ENCODE peak calls at places on chromosome X, in five cellular contexts. P, I, G, A and U are unnamed samples.
A peak's percentile ranks its signal among the peaks of the same experiment; 100 is the strongest.

GRCh38 chrX:97021680-97022079 is 138.0 kb downstream of the RPA4 start:
- DNase-seq in P (no peak), I (no peak), G (no peak), A (no peak), U (no peak)

GRCh38 chrX:41333744-41333993 is 293 bp upstream of the DDX3X start:
- DNase-seq in P (peak; percentile 88), I (peak; percentile 81), G (peak; percentile 90), A (no peak), U (peak; percentile 24)

GRCh38 chrX:17470136-17470535 is 95.1 kb downstream of the NHS start:
- DNase-seq in P (no peak), I (no peak), G (no peak), A (no peak), U (no peak)

GRCh38 chrX:39869846-39870601 is 227.7 kb downstream of the BCOR start:
- DNase-seq in P (no peak), I (no peak), G (no peak), A (peak; percentile 68), U (no peak)

GRCh38 chrX:123291623-123292022 is 107.5 kb downstream of the GRIA3 start:
- DNase-seq in P (no peak), I (no peak), G (no peak), A (no peak), U (no peak)

GRCh38 chrX:39226307-39226706 is 425.0 kb downstream of the MID1IP1 start:
- DNase-seq in P (no peak), I (no peak), G (no peak), A (no peak), U (no peak)

GRCh38 chrX:31301203-31301602 is 229.4 kb upstream of the FTHL17 start:
- DNase-seq in P (no peak), I (no peak), G (no peak), A (no peak), U (no peak)

GRCh38 chrX:34654939-34655338 is 2.1 kb downstream of the TMEM47 start:
- DNase-seq in P (no peak), I (no peak), G (no peak), A (no peak), U (no peak)

GRCh38 chrX:33211356-33212254 is at the start of gene DMD:
- DNase-seq in P (no peak), I (no peak), G (no peak), A (no peak), U (no peak)

GRCh38 chrX:22395372-22395771 is 122.7 kb downstream of the CBLL2 start:
- DNase-seq in P (no peak), I (no peak), G (no peak), A (no peak), U (no peak)

GRCh38 chrX:9677098-9677739 is 88.4 kb downstream of the GPR143 start:
- DNase-seq in P (no peak), I (no peak), G (no peak), A (no peak), U (peak; percentile 44)

GRCh38 chrX:122440832-122441231 is 743.2 kb upstream of the GRIA3 start:
- DNase-seq in P (no peak), I (no peak), G (no peak), A (no peak), U (no peak)

GRCh38 chrX:77114501-77114900 is 332.7 kb upstream of the FGF16 start:
- DNase-seq in P (no peak), I (no peak), G (no peak), A (no peak), U (no peak)

GRCh38 chrX:103356897-103357296 is 591 bp downstream of the TCEAL9 start:
- DNase-seq in P (no peak), I (no peak), G (no peak), A (no peak), U (no peak)

GRCh38 chrX:42385730-42386129 is 392.2 kb downstream of the PPP1R2C start:
- DNase-seq in P (no peak), I (no peak), G (no peak), A (no peak), U (no peak)

GRCh38 chrX:139933904-139934303 is 1.1 kb upstream of the ATP11C start:
- DNase-seq in P (no peak), I (no peak), G (no peak), A (no peak), U (no peak)
- H3K27ac ChIP-seq in P (peak overlapping the region; percentile 98), I (peak overlapping the region; percentile 84), G (peak overlapping the region; percentile 82), A (no peak overlapping the region), U (peak overlapping the region; percentile 78)

GRCh38 chrX:153887385-153887784 is 1.4 kb upstream of the L1CAM start:
- DNase-seq in P (no peak), I (no peak), G (no peak), A (no peak), U (no peak)
- H3K27ac ChIP-seq in P (no peak overlapping the region), I (no peak overlapping the region), G (no peak overlapping the region), A (no peak overlapping the region), U (no peak overlapping the region)

DNA sequence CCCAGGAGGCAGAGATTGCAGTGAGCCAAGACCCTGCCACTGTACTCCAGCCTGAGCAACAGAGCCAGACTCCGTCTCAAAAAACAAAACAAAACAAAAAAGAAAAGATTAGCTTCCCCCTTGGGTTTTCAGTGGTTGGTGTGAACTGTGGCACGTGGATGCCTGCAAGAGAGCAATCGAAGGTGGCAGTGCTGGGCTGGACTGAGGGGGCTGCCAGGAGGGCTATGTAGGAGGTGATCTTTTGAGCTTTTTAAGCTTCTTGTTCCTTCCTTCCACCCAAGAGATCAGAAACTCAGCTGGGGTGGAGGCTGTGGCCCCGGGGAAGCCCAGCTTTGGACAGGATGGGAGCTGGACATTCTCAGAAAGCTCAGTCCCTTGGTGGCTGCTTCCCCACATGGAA is 49.6 kb downstream of the PRPS1 start:
- DNase-seq in P (no peak), I (no peak), G (no peak), A (no peak), U (no peak)
- H3K27ac ChIP-seq in P (peak overlapping the region; percentile 99), I (peak overlapping the region; percentile 78), G (no peak overlapping the region), A (peak overlapping the region; percentile 99), U (peak overlapping the region; percentile 89)

DNA sequence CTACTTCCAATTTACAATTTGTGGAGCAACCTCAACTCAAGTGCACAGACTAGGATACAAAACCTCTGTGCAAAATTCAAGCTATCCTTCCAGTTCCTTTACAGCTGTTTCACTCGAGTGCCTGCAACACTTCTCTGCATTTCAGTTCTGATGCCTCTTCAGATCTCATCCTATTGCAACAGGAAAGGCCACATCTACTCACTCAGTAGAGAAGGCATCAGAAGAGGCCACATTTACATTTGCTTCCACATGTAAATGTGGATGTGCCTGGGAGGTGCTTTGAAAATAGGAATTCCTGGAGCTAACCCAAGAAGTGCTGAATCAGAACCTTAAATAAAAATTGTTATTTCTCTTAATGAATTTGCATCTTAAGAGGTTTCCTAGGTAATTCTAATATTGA is 45.8 kb upstream of the SERTM2 start:
- DNase-seq in P (no peak), I (no peak), G (no peak), A (no peak), U (no peak)
- H3K27ac ChIP-seq in P (no peak overlapping the region), I (no peak overlapping the region), G (no peak overlapping the region), A (no peak overlapping the region), U (no peak overlapping the region)

DNA sequence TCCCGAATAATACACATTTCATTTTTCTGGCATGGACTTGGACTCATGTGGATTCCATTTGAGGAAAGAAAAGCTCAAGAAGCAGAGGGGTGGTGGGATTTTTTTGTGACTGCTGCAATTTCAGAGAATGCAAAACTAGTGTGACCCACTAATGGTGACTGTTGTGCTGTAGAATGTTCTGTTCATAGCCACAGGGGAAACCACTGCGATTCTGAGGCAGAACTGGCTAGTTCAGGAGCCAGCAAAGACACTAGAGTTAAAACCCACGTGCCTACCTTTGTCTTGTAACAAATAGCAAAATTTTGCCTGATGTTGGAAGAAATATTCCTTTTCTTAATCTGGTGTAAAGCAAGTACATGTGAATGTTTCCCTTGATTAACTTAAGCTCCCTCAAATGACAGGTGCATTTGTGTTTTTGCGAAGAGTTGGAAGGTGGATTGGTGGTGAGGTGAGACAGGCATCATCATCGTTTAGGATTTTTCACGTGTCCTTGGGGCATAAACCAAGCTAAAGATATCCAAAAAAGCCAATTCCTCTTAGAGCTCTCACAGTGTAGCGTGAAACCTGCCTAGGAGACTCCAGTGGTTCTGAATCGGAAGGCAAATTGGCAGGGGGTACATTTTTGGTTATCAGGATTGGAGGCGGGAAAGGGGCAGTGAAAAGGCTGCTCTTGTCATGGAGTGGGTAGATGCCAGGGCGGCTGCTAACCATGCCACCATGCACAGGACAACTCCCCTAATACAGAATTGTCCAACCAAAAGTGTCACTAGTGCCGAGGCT is 38.1 kb upstream of the FAM9C start:
- DNase-seq in P (no peak), I (no peak), G (no peak), A (no peak), U (no peak)
- H3K27ac ChIP-seq in P (no peak overlapping the region), I (no peak overlapping the region), G (peak overlapping the region; percentile 93), A (peak overlapping the region; percentile 69), U (no peak overlapping the region)